ENCODE peak calls at places on chromosomes 6 and 20, in eight cellular contexts. D is hepatocyte; O is CD8-positive, alpha-beta T cell; B is ovary; W is stomach; S is uterus; Q is lower leg skin; I is astrocyte. H is an unnamed sample.

GRCh38 chr20:10504893-10505292 is 69.8 kb downstream of the SLX4IP start:
- DNase-seq in D (peak), O (no peak), B (no peak), W (no peak), S (peak), Q (no peak), I (no peak), H (no peak)

GRCh38 chr6:118724211-118724610 is 72.8 kb upstream of the CEP85L start:
- DNase-seq in D (no peak), O (no peak), B (no peak), W (no peak), S (no peak), Q (no peak), I (peak), H (no peak)

GRCh38 chr6:142810952-142811514 is 133.9 kb downstream of the HIVEP2 start:
- DNase-seq in D (no peak), O (no peak), B (no peak), W (no peak), S (no peak), Q (no peak), I (peak), H (no peak)

GRCh38 chr6:123803862-123804681 is at the start of gene NKAIN2:
- DNase-seq in D (peak), O (no peak), B (no peak), W (no peak), S (no peak), Q (no peak), I (no peak), H (peak)

GRCh38 chr20:12166053-12166717 is 248.5 kb downstream of the BTBD3 start:
- DNase-seq in D (peak), O (no peak), B (no peak), W (no peak), S (peak), Q (peak), I (peak), H (no peak)

GRCh38 chr20:47642624-47643023 is 140.9 kb downstream of the NCOA3 start:
- DNase-seq in D (no peak), O (no peak), B (no peak), W (no peak), S (no peak), Q (no peak), I (no peak), H (no peak)

GRCh38 chr6:41531591-41532582 is 14.3 kb upstream of the FOXP4 start:
- DNase-seq in D (peak), O (peak), B (no peak), W (no peak), S (peak), Q (peak), I (peak), H (no peak)

GRCh38 chr20:54048489-54048888 is 21.9 kb downstream of the BCAS1 start:
- DNase-seq in D (no peak), O (no peak), B (no peak), W (no peak), S (no peak), Q (no peak), I (peak), H (no peak)

GRCh38 chr6:2902470-2902762 is 693 bp downstream of the SERPINB9 start:
- DNase-seq in D (no peak), O (no peak), B (no peak), W (no peak), S (peak), Q (peak), I (no peak), H (no peak)

GRCh38 chr20:63273635-63274380 is 1.2 kb downstream of the ARFGAP1 start:
- DNase-seq in D (peak), O (no peak), B (no peak), W (no peak), S (no peak), Q (no peak), I (peak), H (no peak)

GRCh38 chr6:90362273-90362672 is 65.6 kb upstream of the BACH2 start:
- DNase-seq in D (peak), O (no peak), B (peak), W (no peak), S (no peak), Q (no peak), I (peak), H (no peak)

GRCh38 chr6:6918216-6918983 is 189.4 kb upstream of the RREB1 start:
- DNase-seq in D (no peak), O (no peak), B (no peak), W (no peak), S (no peak), Q (peak), I (peak), H (no peak)

DNA sequence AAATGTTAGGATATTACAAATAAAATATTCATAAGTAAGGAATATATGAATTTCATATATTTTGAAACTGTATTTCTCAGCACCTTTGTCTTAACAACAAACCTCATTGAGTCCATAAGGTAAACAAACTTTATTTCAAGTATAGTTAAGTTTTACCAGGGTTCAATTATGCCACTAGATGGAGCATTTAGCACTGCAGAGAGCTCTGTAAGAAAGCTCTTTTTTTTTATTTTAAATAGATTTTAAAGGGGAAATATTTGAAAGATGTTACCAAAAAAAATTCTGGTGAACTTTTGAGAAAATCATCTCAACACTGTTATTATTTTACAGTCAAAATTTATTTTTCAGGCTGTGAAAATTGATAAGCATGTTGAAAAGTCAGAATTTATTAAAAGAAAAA is 955.2 kb upstream of the EYS start:
- DNase-seq in D (peak), O (no peak), B (no peak), W (no peak), S (no peak), Q (no peak), I (peak), H (no peak)
- TF ChIP-seq CTCF in D (peak), O (no peak), B (no peak), W (no peak), S (peak), Q (no peak), I (peak), H (no peak)

GRCh38 chr6:26121141-26122004 is 34.1 kb downstream of the HFE start:
- DNase-seq in D (peak), O (no peak), B (no peak), W (no peak), S (no peak), Q (no peak), I (peak), H (peak)
- TF ChIP-seq CTCF in D (no peak), O (no peak), B (no peak), W (no peak), S (no peak), Q (no peak), I (no peak), H (no peak)

GRCh38 chr20:33323236-33323635 is 40.2 kb downstream of the BPIFB1 start:
- DNase-seq in D (no peak), O (no peak), B (no peak), W (no peak), S (no peak), Q (no peak), I (no peak), H (no peak)
- TF ChIP-seq CTCF in D (no peak), O (no peak), B (no peak), W (no peak), S (no peak), Q (no peak), I (no peak), H (no peak)

DNA sequence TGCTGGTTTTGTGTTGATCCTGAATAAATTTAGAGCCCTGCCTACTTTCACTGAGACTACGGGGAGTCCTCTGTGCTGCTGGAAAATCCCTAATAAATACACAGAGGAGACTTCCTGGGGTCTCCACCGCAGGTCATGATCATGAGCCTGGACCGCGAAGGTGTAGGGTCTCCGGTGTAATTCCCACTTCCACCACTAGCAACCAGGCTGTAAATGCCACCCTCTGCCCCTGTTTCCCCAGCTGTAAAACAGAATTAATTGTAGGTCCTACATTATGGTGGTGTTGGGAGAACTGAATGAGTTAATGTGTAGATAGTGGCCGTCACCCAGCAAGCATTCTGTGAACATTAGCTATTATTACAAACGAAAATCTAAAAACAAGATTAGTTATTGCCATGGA is 191.6 kb upstream of the THBS2 start:
- DNase-seq in D (no peak), O (no peak), B (no peak), W (no peak), S (no peak), Q (no peak), I (no peak), H (no peak)
- TF ChIP-seq CTCF in D (no peak), O (no peak), B (no peak), W (no peak), S (no peak), Q (no peak), I (no peak), H (peak)

DNA sequence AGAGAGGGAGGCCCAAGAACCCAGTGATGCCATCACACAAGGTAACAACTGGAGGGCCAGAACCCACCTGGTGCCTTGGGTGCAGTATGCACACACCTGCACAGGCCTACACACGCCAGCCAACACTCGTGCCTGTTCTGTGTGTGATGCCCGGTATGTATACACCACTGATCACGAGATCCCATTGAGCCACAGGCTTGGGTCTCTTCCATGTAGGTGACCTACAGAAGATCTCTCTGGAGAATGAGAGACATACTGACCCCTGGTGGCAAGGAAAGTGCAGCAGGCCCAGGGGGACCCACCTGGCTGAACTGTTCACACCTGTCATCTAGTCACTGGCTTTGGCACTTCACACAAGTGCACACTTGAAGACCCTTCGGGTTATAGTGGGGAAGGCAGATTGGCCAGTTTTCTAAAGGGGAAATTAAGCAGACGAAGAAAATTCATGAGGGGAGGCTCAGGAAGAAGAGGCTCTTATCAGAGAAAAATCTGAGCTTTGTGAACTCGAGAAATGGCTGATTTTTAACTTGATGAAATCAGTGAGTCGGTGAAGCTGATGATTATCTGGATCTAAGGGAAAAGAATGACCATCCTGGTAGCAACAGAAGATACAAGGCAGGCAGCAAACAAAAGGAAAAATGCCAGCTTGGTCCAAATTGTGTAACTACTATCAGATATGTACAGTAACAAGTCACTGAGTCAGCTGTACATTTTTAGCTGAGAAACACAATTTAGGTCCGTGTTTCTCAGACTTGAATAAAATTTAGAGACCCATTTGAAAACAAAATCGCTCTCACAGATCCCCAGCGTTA is 69.1 kb upstream of the PBOV1 start:
- DNase-seq in D (peak), O (peak), B (no peak), W (peak), S (no peak), Q (peak), I (peak), H (peak)
- TF ChIP-seq CTCF in D (peak), O (peak), B (no peak), W (no peak), S (peak), Q (no peak), I (no peak), H (peak)

DNA sequence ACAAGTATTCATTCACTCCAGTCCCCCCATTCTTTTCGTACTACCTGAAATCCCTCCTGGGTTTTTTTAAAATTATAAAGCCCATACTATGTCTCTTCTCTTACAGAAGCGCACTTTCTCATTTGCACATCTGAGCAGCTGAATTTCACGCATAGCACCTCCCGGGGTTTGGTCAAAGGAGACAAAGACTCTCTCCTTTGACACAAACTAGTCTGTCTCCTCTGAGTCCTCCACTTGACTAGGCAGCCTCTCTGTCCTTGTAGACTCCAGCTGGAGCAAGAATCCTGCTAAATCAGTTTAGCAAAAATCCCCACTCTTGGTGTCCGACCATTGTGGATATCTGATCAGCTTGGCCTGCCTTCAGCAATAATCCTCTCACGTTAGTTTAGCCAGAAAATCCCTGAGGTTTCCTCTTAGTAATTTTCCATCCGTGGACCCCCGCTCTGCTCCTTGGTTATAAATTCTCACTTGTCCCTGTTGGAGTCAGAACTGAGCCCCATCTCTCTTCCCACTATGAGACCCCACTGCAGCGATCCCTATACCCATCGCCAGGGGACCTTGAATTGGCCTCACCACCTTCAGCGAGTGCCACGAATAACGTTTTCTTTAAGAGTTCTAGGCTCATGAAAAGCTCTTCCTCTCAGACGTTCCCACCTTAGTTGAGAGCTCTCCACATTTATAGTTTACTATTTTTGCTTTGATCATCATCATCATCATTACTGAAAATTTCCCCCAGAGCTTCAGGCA is 29.0 kb downstream of the PDYN start:
- DNase-seq in D (peak), O (no peak), B (no peak), W (no peak), S (no peak), Q (no peak), I (no peak), H (no peak)
- TF ChIP-seq CTCF in D (no peak), O (no peak), B (no peak), W (no peak), S (no peak), Q (no peak), I (peak), H (no peak)

DNA sequence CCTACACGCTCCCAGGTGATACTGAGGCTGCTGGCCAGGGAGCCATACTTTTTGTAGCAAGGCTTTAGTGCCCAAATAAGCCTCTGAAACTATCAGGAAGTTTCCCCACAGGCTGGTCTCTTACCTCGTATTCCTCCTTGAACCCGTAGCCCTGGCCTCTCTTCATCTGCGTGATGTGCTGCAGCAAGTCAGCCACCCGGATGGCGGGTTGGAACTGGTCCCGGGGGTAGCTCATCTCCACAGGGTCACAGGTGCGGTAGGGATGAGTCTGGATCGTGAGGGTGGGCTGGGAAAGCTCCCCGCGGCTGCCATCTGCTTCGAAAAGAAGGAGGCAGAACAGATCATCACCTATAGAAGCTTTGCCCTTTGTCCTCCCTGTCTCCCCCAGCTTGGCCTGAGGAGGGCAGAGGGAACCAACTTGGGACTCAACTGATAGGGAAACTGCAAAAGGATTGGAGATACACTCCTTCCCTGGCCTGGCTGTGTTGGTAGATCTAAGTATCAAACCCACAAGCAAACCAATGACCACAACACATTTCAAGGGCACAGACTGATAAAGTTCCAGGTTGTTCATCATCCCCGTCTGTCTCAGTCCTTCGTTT is 543.2 kb upstream of the CHD6 start:
- DNase-seq in D (no peak), O (no peak), B (no peak), W (no peak), S (no peak), Q (no peak), I (no peak), H (no peak)
- TF ChIP-seq CTCF in D (no peak), O (no peak), B (no peak), W (no peak), S (no peak), Q (no peak), I (no peak), H (no peak)

DNA sequence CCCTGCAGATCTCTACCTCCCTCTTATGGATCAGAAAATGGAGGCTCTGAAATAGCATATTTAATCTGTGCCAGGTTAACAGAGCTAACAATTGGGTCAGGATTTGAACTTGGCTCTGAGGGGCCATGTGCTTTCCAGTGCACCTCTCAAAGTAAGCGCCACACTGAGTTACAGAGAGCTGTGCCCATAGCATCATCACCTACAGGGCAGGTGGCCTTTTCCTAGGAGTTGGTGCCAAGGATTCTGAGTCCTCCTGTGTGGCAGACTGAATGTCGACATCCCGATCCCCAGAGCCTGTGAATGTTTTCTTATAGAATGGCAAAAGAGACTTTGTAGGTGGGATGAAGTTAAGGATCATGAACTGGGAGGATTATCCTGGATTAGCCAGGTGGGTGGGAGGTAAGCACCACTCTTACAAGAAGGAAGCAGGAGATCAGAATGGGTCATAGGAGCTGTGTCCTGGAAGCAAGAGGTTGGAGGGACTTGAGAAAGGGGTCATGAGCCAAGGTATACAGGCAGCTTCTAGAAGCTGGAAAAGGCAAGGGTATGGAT is 68.0 kb upstream of the TBC1D7 start:
- DNase-seq in D (no peak), O (no peak), B (no peak), W (no peak), S (no peak), Q (no peak), I (no peak), H (no peak)
- TF ChIP-seq CTCF in D (no peak), O (no peak), B (no peak), W (no peak), S (no peak), Q (no peak), I (no peak), H (no peak)

DNA sequence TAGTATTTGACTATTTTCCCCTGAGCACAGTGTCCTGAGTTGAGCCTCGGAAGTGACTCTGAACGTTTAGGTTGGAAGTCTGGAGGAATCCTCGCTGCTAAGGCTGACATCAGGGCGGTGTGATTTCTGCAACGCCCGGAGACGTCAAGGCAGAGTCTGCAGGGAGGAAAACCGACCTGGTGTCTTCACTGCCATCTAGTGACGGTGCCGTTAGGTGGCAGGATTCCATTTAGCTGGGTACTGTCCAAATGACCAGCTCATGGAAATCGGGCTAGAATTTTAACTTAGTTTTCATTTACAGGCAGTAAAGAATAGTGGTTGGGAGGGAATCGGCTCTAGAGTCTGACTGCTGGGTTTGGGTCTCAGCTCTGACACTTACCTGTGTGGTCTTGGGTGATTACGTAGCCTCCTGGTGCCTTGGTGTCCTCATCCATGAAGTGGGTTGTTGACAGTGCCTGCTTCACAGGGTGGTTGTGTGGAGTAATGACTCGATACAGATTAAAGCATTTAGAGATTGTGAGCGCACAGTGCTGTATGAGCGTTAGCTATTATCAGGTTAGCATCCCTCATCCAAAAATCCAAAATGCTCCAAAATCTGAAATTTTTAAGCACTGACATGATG is 35.0 kb downstream of the FOXF2 start:
- DNase-seq in D (peak), O (no peak), B (no peak), W (peak), S (no peak), Q (no peak), I (peak), H (peak)
- TF ChIP-seq CTCF in D (peak), O (no peak), B (no peak), W (no peak), S (no peak), Q (no peak), I (peak), H (peak)

DNA sequence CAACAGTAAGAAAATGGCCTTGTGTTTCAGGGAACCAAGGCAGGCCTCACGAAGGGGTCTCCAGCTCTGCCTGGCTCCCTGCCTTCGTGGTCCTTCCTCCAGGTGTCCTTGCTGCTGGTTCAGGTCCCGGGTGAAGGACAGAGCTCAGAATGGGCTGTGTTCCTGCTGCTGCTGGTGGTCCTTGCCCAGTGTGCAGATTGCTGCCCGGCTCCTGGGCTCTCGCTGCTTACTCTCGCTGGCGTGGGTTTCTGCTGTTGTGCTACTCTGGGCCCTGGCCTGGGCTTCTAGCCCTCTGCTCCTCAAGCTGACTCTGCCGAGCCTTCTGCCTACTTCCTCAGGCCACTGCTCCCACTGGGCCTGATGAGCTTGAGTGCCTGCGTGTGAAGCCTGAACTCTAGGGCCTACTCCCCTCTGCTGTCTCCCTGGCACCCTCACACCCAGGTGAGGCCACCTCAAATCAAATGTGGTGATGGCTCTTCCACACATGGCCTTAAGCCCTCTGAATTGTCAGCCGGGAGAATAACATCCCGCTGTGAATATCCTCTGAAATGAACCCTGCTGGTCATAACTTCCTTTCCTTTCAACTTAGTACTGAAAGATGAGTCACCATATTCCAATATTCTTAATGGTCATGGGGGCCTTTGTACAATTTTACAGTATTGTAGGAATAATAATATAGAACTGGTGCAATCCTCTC is 171.6 kb downstream of the FOXC1 start:
- DNase-seq in D (no peak), O (no peak), B (no peak), W (no peak), S (no peak), Q (no peak), I (no peak), H (no peak)
- TF ChIP-seq CTCF in D (no peak), O (no peak), B (no peak), W (no peak), S (no peak), Q (no peak), I (no peak), H (no peak)

H was measured in Calu3.